ENCODE peak calls at places on chromosomes 2 and 18, in six cellular contexts. One of them, this sample, is unnamed.

GRCh38 chr18:32122039-32122438 is 30.4 kb downstream of the RNF138 start:
- DNase-seq in PC-9: no peak
- DNase-seq in fibroblast of lung: no peak
- DNase-seq in fibroblast of pulmonary artery: no peak
- DNase-seq in activated B cell treated with CpG ODN at 0.5 μM for 24 hours: no peak
- DNase-seq in A549: no peak
- DNase-seq in this sample: no peak

GRCh38 chr2:128724994-128725393 is 406.3 kb upstream of the HS6ST1 start:
- DNase-seq in PC-9: no peak
- DNase-seq in fibroblast of lung: no peak
- DNase-seq in fibroblast of pulmonary artery: no peak
- DNase-seq in activated B cell treated with CpG ODN at 0.5 μM for 24 hours: no peak
- DNase-seq in A549: no peak
- DNase-seq in this sample: no peak

GRCh38 chr2:9237831-9238230 is 31.2 kb downstream of the ASAP2 start:
- DNase-seq in PC-9: no peak
- DNase-seq in fibroblast of lung: no peak
- DNase-seq in fibroblast of pulmonary artery: no peak
- DNase-seq in activated B cell treated with CpG ODN at 0.5 μM for 24 hours: no peak
- DNase-seq in A549: no peak
- DNase-seq in this sample: no peak

GRCh38 chr18:33577688-33578370 is at the start of gene ASXL3:
- DNase-seq in PC-9: no peak
- DNase-seq in fibroblast of lung: peak
- DNase-seq in fibroblast of pulmonary artery: peak
- DNase-seq in activated B cell treated with CpG ODN at 0.5 μM for 24 hours: no peak
- DNase-seq in A549: no peak
- DNase-seq in this sample: peak

GRCh38 chr2:86372641-86373502 is 35.4 kb upstream of the REEP1 start:
- DNase-seq in PC-9: peak
- DNase-seq in fibroblast of lung: peak
- DNase-seq in fibroblast of pulmonary artery: peak
- DNase-seq in activated B cell treated with CpG ODN at 0.5 μM for 24 hours: no peak
- DNase-seq in A549: peak
- DNase-seq in this sample: no peak

GRCh38 chr2:124649001-124649400 is 623.9 kb downstream of the CNTNAP5 start:
- DNase-seq in PC-9: no peak
- DNase-seq in fibroblast of lung: no peak
- DNase-seq in fibroblast of pulmonary artery: no peak
- DNase-seq in activated B cell treated with CpG ODN at 0.5 μM for 24 hours: no peak
- DNase-seq in A549: no peak
- DNase-seq in this sample: no peak

GRCh38 chr2:103788875-103789715 is 1027.3 kb downstream of the TMEM182 start:
- DNase-seq in PC-9: peak
- DNase-seq in fibroblast of lung: no peak
- DNase-seq in fibroblast of pulmonary artery: no peak
- DNase-seq in activated B cell treated with CpG ODN at 0.5 μM for 24 hours: no peak
- DNase-seq in A549: no peak
- DNase-seq in this sample: no peak

GRCh38 chr2:224843141-224843540 is 127.0 kb upstream of the CCDC195 start:
- DNase-seq in PC-9: no peak
- DNase-seq in fibroblast of lung: peak
- DNase-seq in fibroblast of pulmonary artery: no peak
- DNase-seq in activated B cell treated with CpG ODN at 0.5 μM for 24 hours: no peak
- DNase-seq in A549: no peak
- DNase-seq in this sample: no peak

GRCh38 chr2:151728736-151729415 is 5.4 kb downstream of the NEB start:
- DNase-seq in PC-9: no peak
- DNase-seq in fibroblast of lung: no peak
- DNase-seq in fibroblast of pulmonary artery: no peak
- DNase-seq in activated B cell treated with CpG ODN at 0.5 μM for 24 hours: no peak
- DNase-seq in A549: no peak
- DNase-seq in this sample: no peak

GRCh38 chr2:217650229-217650628 is 352.6 kb downstream of the TNS1 start:
- DNase-seq in PC-9: no peak
- DNase-seq in fibroblast of lung: no peak
- DNase-seq in fibroblast of pulmonary artery: no peak
- DNase-seq in activated B cell treated with CpG ODN at 0.5 μM for 24 hours: no peak
- DNase-seq in A549: peak
- DNase-seq in this sample: no peak

GRCh38 chr2:65228249-65228750 is 669 bp downstream of the ACTR2 start:
- DNase-seq in PC-9: no peak
- DNase-seq in fibroblast of lung: peak
- DNase-seq in fibroblast of pulmonary artery: no peak
- DNase-seq in activated B cell treated with CpG ODN at 0.5 μM for 24 hours: peak
- DNase-seq in A549: no peak
- DNase-seq in this sample: no peak

GRCh38 chr2:62968668-62969067 is 82.0 kb upstream of the OTX1 start:
- DNase-seq in PC-9: no peak
- DNase-seq in fibroblast of lung: no peak
- DNase-seq in fibroblast of pulmonary artery: no peak
- DNase-seq in activated B cell treated with CpG ODN at 0.5 μM for 24 hours: no peak
- DNase-seq in A549: no peak
- DNase-seq in this sample: no peak

GRCh38 chr2:221600388-221600787 is 28.3 kb upstream of the EPHA4 start:
- DNase-seq in PC-9: no peak
- DNase-seq in fibroblast of lung: no peak
- DNase-seq in fibroblast of pulmonary artery: no peak
- DNase-seq in activated B cell treated with CpG ODN at 0.5 μM for 24 hours: no peak
- DNase-seq in A549: no peak
- DNase-seq in this sample: no peak

GRCh38 chr2:54015809-54016703 is 45.3 kb upstream of the PSME4 start:
- DNase-seq in PC-9: no peak
- DNase-seq in fibroblast of lung: peak
- DNase-seq in fibroblast of pulmonary artery: peak
- DNase-seq in activated B cell treated with CpG ODN at 0.5 μM for 24 hours: no peak
- DNase-seq in A549: no peak
- DNase-seq in this sample: no peak

GRCh38 chr2:121974919-121975654 is 219.6 kb downstream of the TSN start:
- DNase-seq in PC-9: peak
- DNase-seq in fibroblast of lung: peak
- DNase-seq in fibroblast of pulmonary artery: peak
- DNase-seq in activated B cell treated with CpG ODN at 0.5 μM for 24 hours: peak
- DNase-seq in A549: peak
- DNase-seq in this sample: peak

GRCh38 chr2:26691140-26691539 is 1.4 kb upstream of the KCNK3 start:
- DNase-seq in PC-9: no peak
- DNase-seq in fibroblast of lung: no peak
- DNase-seq in fibroblast of pulmonary artery: no peak
- DNase-seq in activated B cell treated with CpG ODN at 0.5 μM for 24 hours: no peak
- DNase-seq in A549: no peak
- DNase-seq in this sample: no peak

GRCh38 chr2:95231723-95232122 is 24.4 kb downstream of the ZNF892 start:
- DNase-seq in PC-9: peak
- DNase-seq in fibroblast of lung: peak
- DNase-seq in fibroblast of pulmonary artery: peak
- DNase-seq in activated B cell treated with CpG ODN at 0.5 μM for 24 hours: no peak
- DNase-seq in A549: peak
- DNase-seq in this sample: peak
- TF ChIP-seq CTCF in PC-9: peak
- TF ChIP-seq CTCF in fibroblast of lung: peak
- TF ChIP-seq CTCF in fibroblast of pulmonary artery: peak
- TF ChIP-seq CTCF in activated B cell treated with CpG ODN at 0.5 μM for 24 hours: no peak
- TF ChIP-seq CTCF in A549: peak
- TF ChIP-seq CTCF in this sample: peak

DNA sequence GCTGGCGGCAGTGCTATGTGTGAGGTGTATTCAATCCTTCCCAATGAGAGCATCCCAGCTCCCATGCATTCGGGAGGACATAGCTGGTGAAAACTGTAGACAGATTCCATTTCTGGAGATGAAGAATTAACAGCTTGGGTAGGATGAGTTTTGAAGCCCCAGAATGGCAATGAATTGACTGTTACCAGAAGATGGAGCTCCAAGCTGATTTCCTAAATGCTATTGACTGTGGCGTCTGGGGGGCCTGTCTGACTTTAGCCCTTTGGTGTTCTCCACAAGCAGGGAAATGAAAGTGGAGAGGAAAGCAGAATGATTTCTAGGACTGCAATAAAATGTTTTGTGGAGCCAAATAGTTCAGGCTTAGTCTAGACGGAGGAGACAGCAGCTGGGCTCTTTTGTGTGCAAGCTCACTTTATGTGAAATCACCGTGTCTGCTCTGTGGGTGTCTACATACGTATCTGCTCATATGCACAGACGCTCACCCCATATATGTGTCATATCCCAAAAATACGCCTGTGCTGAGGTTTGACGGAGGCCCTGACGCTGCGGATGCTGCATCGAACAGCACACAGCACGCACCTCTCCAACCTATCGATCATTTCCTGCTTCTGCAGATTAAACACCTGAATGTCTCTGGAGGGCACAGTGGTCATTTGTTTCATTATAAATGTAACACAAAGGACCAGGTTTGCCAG is 166.4 kb upstream of the PXDN start:
- DNase-seq in PC-9: no peak
- DNase-seq in fibroblast of lung: no peak
- DNase-seq in fibroblast of pulmonary artery: peak
- DNase-seq in activated B cell treated with CpG ODN at 0.5 μM for 24 hours: no peak
- DNase-seq in A549: no peak
- DNase-seq in this sample: no peak
- TF ChIP-seq CTCF in PC-9: no peak
- TF ChIP-seq CTCF in fibroblast of lung: no peak
- TF ChIP-seq CTCF in fibroblast of pulmonary artery: peak
- TF ChIP-seq CTCF in activated B cell treated with CpG ODN at 0.5 μM for 24 hours: no peak
- TF ChIP-seq CTCF in A549: no peak
- TF ChIP-seq CTCF in this sample: peak

GRCh38 chr2:163834221-163834620 is 98.4 kb upstream of the FIGN start:
- DNase-seq in PC-9: no peak
- DNase-seq in fibroblast of lung: no peak
- DNase-seq in fibroblast of pulmonary artery: no peak
- DNase-seq in activated B cell treated with CpG ODN at 0.5 μM for 24 hours: no peak
- DNase-seq in A549: no peak
- DNase-seq in this sample: no peak

GRCh38 chr2:163828760-163829159 is 93.0 kb upstream of the FIGN start:
- DNase-seq in PC-9: no peak
- DNase-seq in fibroblast of lung: no peak
- DNase-seq in fibroblast of pulmonary artery: no peak
- DNase-seq in activated B cell treated with CpG ODN at 0.5 μM for 24 hours: no peak
- DNase-seq in A549: no peak
- DNase-seq in this sample: no peak
- TF ChIP-seq CTCF in PC-9: no peak
- TF ChIP-seq CTCF in fibroblast of lung: no peak
- TF ChIP-seq CTCF in fibroblast of pulmonary artery: no peak
- TF ChIP-seq CTCF in activated B cell treated with CpG ODN at 0.5 μM for 24 hours: no peak
- TF ChIP-seq CTCF in A549: no peak
- TF ChIP-seq CTCF in this sample: no peak

DNA sequence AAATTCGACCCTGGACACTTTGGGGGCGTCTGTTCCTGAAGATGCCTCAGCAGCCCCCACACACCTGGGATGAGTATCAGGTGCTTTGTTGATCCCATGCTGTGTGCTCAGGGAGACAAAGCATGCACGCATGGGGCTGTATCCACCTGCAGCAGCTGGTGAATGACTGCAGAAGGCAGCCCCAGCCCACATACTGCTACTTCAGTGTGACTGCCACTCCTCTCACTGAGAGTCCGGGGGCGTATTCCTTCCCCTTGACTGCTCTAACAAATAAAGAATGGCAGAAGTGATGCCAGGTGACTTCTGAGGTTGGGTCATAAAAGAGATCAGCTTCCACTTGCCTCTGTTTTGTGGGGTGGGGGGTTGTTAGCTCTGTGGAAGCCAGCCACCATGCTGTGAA is 289.5 kb downstream of the CELF4 start:
- DNase-seq in PC-9: no peak
- DNase-seq in fibroblast of lung: no peak
- DNase-seq in fibroblast of pulmonary artery: no peak
- DNase-seq in activated B cell treated with CpG ODN at 0.5 μM for 24 hours: no peak
- DNase-seq in A549: no peak
- DNase-seq in this sample: no peak
- TF ChIP-seq CTCF in PC-9: no peak
- TF ChIP-seq CTCF in fibroblast of lung: no peak
- TF ChIP-seq CTCF in fibroblast of pulmonary artery: no peak
- TF ChIP-seq CTCF in activated B cell treated with CpG ODN at 0.5 μM for 24 hours: no peak
- TF ChIP-seq CTCF in A549: no peak
- TF ChIP-seq CTCF in this sample: no peak

GRCh38 chr2:166181813-166182154 is 54.0 kb upstream of the SCN1A start:
- DNase-seq in PC-9: no peak
- DNase-seq in fibroblast of lung: no peak
- DNase-seq in fibroblast of pulmonary artery: no peak
- DNase-seq in activated B cell treated with CpG ODN at 0.5 μM for 24 hours: no peak
- DNase-seq in A549: no peak
- DNase-seq in this sample: no peak
- TF ChIP-seq CTCF in PC-9: peak
- TF ChIP-seq CTCF in fibroblast of lung: no peak
- TF ChIP-seq CTCF in fibroblast of pulmonary artery: no peak
- TF ChIP-seq CTCF in activated B cell treated with CpG ODN at 0.5 μM for 24 hours: no peak
- TF ChIP-seq CTCF in A549: peak
- TF ChIP-seq CTCF in this sample: no peak

GRCh38 chr2:174615951-174616436 is 18.4 kb upstream of the WIPF1 start:
- DNase-seq in PC-9: no peak
- DNase-seq in fibroblast of lung: peak
- DNase-seq in fibroblast of pulmonary artery: peak
- DNase-seq in activated B cell treated with CpG ODN at 0.5 μM for 24 hours: no peak
- DNase-seq in A549: no peak
- DNase-seq in this sample: no peak

GRCh38 chr2:174617713-174618112 is 20.1 kb upstream of the WIPF1 start:
- DNase-seq in PC-9: no peak
- DNase-seq in fibroblast of lung: no peak
- DNase-seq in fibroblast of pulmonary artery: no peak
- DNase-seq in activated B cell treated with CpG ODN at 0.5 μM for 24 hours: no peak
- DNase-seq in A549: no peak
- DNase-seq in this sample: no peak

GRCh38 chr2:174618179-174618578 is 20.6 kb upstream of the WIPF1 start:
- DNase-seq in PC-9: no peak
- DNase-seq in fibroblast of lung: no peak
- DNase-seq in fibroblast of pulmonary artery: no peak
- DNase-seq in activated B cell treated with CpG ODN at 0.5 μM for 24 hours: no peak
- DNase-seq in A549: no peak
- DNase-seq in this sample: no peak

GRCh38 chr2:174614261-174614660 is 16.7 kb upstream of the WIPF1 start:
- DNase-seq in PC-9: peak
- DNase-seq in fibroblast of lung: peak
- DNase-seq in fibroblast of pulmonary artery: peak
- DNase-seq in activated B cell treated with CpG ODN at 0.5 μM for 24 hours: no peak
- DNase-seq in A549: peak
- DNase-seq in this sample: no peak

GRCh38 chr2:174617120-174617519 is 19.5 kb upstream of the WIPF1 start:
- DNase-seq in PC-9: no peak
- DNase-seq in fibroblast of lung: no peak
- DNase-seq in fibroblast of pulmonary artery: no peak
- DNase-seq in activated B cell treated with CpG ODN at 0.5 μM for 24 hours: no peak
- DNase-seq in A549: no peak
- DNase-seq in this sample: no peak
- TF ChIP-seq CTCF in PC-9: no peak
- TF ChIP-seq CTCF in fibroblast of lung: no peak
- TF ChIP-seq CTCF in fibroblast of pulmonary artery: no peak
- TF ChIP-seq CTCF in activated B cell treated with CpG ODN at 0.5 μM for 24 hours: no peak
- TF ChIP-seq CTCF in A549: no peak
- TF ChIP-seq CTCF in this sample: no peak

This sample was measured in progenitor cell of endocrine pancreas.